ENCODE peak calls at places on chromosomes 4 and X, in four cellular contexts. F is ascending aorta, L is A549, N is uterus. M is an unnamed sample.

GRCh38 chrX:119521246-119521645 is 44.0 kb downstream of the STEEP1 start:
- DNase-seq in F (no peak), L (no peak), N (no peak), M (no peak)

GRCh38 chrX:31269914-31270313 is 198.1 kb upstream of the FTHL17 start:
- DNase-seq in F (no peak), L (no peak), N (no peak), M (no peak)

GRCh38 chr4:141462361-141462760 is 174.0 kb upstream of the IL15 start:
- DNase-seq in F (no peak), L (no peak), N (no peak), M (no peak)

GRCh38 chrX:17077349-17077748 is 130.9 kb downstream of the REPS2 start:
- DNase-seq in F (no peak), L (no peak), N (no peak), M (no peak)

GRCh38 chrX:47620303-47620685 is 637 bp upstream of the SYN1 start:
- DNase-seq in F (no peak), L (no peak), N (no peak), M (no peak)

GRCh38 chrX:135327299-135327698 is 18.0 kb downstream of the ETDC start:
- DNase-seq in F (no peak), L (no peak), N (no peak), M (no peak)

GRCh38 chr4:164926301-164926700 is 49.3 kb downstream of the APELA start:
- DNase-seq in F (no peak), L (no peak), N (no peak), M (no peak)

GRCh38 chrX:123665197-123665596 is 67.7 kb downstream of the THOC2 start:
- DNase-seq in F (no peak), L (no peak), N (no peak), M (no peak)

GRCh38 chrX:100424012-100424411 is 13.9 kb upstream of the PCDH19 start:
- DNase-seq in F (no peak), L (no peak), N (no peak), M (no peak)

GRCh38 chrX:30893206-30893605 is 4.2 kb upstream of the TAB3 start:
- DNase-seq in F (no peak), L (no peak), N (no peak), M (no peak)

GRCh38 chrX:128818690-128819089 is 704.6 kb downstream of the SMARCA1 start:
- DNase-seq in F (no peak), L (no peak), N (no peak), M (no peak)

DNA sequence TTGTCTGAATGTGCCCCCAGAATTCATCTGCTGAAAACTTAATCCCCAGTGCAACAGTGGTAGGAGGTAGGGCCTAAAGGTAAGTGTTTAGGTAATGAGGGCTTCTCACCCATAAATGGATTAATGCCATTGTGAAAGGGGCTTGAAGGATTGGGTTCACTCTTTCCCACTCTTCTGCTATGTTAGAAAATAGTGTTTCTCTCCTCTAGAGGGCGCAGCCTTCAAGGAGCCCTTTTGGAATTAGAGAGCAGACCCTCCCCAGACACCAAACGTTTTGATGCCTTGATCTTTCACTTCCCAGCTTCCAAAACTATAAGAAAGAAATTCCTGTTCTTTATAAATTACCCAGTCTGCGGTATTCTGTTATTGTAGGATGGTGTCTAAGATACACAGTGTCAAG is 706.4 kb downstream of the SMARCA1 start:
- DNase-seq in F (no peak), L (no peak), N (no peak), M (no peak)
- H3K27ac ChIP-seq in F (no peak overlapping the region), L (no peak overlapping the region), N (no peak overlapping the region), M (no peak overlapping the region)

DNA sequence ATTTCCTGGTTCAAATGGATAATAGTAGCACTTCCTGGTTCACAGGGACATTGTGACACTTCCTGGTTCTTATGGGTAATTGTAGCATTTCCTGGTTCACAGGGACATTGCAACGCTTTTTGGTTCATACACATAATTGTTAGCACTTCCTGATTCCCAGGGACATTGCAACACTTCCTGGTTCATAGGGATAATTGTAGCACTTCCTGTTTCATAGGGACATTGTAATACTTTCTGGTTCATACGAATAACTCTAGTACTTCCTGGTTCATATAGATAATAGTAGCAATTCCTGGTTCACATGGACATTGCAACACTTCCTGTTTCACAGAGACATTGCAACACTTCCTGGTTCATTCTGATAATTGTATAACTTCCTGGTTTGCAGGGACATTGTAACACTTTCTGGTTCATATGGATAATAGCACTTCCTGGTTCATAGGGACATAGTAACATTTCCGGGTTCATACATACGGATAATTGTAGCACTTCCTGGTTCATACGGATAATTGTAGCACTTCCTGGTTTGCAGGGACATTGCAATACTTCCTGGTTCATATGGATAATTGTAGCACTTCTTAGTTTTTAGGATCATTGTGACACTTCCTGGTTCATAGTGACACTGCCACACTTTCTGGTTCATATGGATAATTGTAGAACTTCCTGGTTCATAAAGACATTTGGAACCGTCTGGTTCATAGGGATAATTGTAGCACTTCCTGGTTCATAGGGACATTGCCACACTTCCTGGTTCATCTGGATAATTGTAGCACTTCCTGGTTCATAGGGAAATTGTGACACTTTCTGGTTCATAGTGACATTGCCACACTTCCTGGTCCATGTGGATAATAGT is 61.6 kb upstream of the CD99 start:
- DNase-seq in F (no peak), L (no peak), N (no peak), M (no peak)
- H3K27ac ChIP-seq in F (no peak overlapping the region), L (peak overlapping the region; percentile 43), N (no peak overlapping the region), M (no peak overlapping the region)

GRCh38 chr4:82774711-82775171 is 23.9 kb downstream of the SCD5 start:
- DNase-seq in F (no peak), L (no peak), N (no peak), M (peak; percentile 63)
- H3K27ac ChIP-seq in F (no peak overlapping the region), L (no peak overlapping the region), N (no peak overlapping the region), M (peak overlapping the region; percentile 94)

DNA sequence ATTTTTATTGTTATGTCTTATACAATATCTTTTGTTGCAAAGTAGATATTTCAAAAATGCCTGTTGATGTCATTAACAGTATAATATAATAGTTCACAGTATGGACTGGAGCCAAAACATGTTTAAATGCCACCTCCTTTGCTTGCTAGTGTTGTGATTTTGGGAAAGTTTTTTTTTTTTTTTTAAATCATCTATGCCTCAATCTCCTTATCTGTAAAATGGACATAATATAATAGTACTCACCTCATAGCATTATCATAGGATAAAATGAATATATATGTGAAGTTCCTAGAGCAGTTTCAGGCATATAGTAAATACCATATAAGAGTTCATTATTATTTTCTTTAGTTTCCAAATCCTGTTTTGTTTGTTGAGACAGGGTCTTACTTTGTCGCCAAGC is 18.3 kb upstream of the MRPL1 start:
- DNase-seq in F (no peak), L (no peak), N (no peak), M (no peak)
- H3K27ac ChIP-seq in F (no peak overlapping the region), L (no peak overlapping the region), N (no peak overlapping the region), M (no peak overlapping the region)

GRCh38 chr4:53192496-53192895 is 173.4 kb downstream of the SCFD2 start:
- DNase-seq in F (no peak), L (no peak), N (no peak), M (no peak)
- H3K27ac ChIP-seq in F (no peak overlapping the region), L (no peak overlapping the region), N (no peak overlapping the region), M (no peak overlapping the region)

DNA sequence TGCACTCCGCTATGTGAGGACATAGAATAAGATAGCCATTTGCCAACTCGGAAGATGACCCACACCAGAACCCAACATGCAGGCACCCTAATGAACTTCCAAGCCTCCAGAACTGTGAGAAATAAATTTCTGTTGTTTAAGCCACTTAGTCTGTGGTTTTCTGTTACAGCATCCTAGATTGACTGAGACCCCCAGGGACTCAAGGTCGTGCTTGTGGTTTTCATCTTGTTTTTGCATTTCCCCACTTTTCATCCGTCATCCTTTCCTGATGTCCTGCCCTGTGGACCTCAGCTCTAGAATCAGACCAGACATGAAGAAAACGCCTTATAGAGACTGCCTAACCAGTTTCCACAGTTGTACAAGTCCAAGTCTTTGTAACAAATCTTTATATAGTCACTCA is 54.4 kb downstream of the MCUB start:
- DNase-seq in F (no peak), L (no peak), N (no peak), M (no peak)
- H3K27ac ChIP-seq in F (no peak overlapping the region), L (no peak overlapping the region), N (no peak overlapping the region), M (no peak overlapping the region)

DNA sequence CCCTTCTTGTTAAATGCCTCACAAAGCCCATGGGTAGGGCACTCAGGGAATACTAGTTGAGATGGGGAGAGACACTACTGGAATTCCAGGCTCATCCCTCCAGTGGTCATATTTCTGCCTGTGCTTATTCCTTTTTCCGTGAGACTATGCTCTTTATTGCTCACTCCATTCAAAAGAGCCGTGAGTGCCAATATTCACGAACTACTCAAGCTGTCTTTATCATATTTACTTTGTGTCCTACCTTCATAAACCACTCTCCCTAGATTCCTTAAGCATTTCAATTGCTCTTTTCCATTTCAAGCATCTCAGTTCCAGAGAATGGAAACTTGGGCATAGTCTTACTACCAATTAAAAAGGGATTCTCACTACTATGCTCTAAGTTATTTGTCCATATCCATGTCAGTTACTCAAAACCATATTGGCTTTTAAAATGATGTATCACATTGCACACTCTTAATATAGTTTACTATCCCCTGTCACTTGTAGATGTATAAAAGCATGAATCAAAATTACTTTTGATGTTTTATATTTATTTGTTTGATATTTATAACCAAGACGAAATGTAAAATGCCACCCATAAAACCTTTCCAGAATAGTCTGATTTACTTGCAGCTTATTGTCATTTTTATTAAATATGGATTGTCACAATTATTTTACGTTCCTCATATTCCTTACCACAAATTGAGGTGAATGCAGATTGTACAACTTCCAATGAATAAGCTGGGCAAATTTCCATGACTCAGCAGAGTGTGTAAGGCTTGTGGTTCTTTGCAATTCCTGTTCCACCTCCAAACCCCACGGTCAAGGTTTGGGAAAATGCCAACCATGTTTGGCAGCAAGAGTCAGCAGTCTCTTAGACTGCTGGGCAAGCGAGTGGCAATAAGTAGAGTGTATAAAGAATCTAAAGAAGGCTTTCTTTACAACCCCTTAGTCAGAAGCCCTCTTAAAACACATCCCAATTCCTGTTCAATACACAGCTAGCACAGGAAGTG is 24.4 kb downstream of the ENOX2 start:
- DNase-seq in F (no peak), L (no peak), N (no peak), M (no peak)
- H3K27ac ChIP-seq in F (no peak overlapping the region), L (no peak overlapping the region), N (no peak overlapping the region), M (no peak overlapping the region)